ENCODE peak calls at places on chromosomes 7 and 10, in five cellular contexts. M, N, G, O and C are unnamed samples.

GRCh38 chr10:133019651-133020050 is 68.1 kb upstream of the ADGRA1 start:
- DNase-seq in O (no peak), G (no peak), M (no peak), N (no peak), C (no peak)

GRCh38 chr10:126090911-126091728 is 194.8 kb downstream of the FANK1 start:
- DNase-seq in G (peak), M (no peak), O (no peak), N (peak), C (no peak)

GRCh38 chr7:131787101-131787500 is 230.7 kb upstream of the PODXL start:
- DNase-seq in O (no peak), M (no peak), N (no peak), G (no peak), C (no peak)

GRCh38 chr10:70803768-70804423 is 11.9 kb upstream of the SGPL1 start:
- DNase-seq in G (no peak), N (no peak), O (peak), M (no peak), C (peak)

GRCh38 chr10:76117949-76118348 is 686.5 kb downstream of the LRMDA start:
- DNase-seq in O (no peak), M (no peak), G (no peak), N (peak), C (no peak)

GRCh38 chr7:116777613-116778380 is 84.6 kb upstream of the CAPZA2 start:
- DNase-seq in O (no peak), M (no peak), G (peak), N (no peak), C (no peak)

GRCh38 chr7:3106353-3106752 is 62.7 kb upstream of the CARD11 start:
- DNase-seq in O (no peak), M (no peak), G (no peak), N (no peak), C (peak)

GRCh38 chr7:127437772-127438330 is 45.3 kb upstream of the ZNF800 start:
- DNase-seq in G (peak), N (peak), O (peak), M (no peak), C (no peak)

GRCh38 chr7:67392596-67393438 is 396.2 kb downstream of the TYW1 start:
- DNase-seq in O (peak), N (no peak), G (no peak), M (no peak), C (peak)

GRCh38 chr7:134547738-134548054 is 1.2 kb upstream of the AKR1B15 start:
- DNase-seq in N (no peak), O (no peak), M (no peak), G (peak), C (peak)

GRCh38 chr7:130366561-130366960 is 13.7 kb upstream of the CPA1 start:
- DNase-seq in G (no peak), O (no peak), M (no peak), N (no peak), C (no peak)

GRCh38 chr7:15446280-15446679 is 115.5 kb downstream of the AGMO start:
- DNase-seq in N (no peak), G (peak), M (no peak), O (no peak), C (no peak)

GRCh38 chr10:11472158-11472753 is 139.2 kb downstream of the USP6NL start:
- DNase-seq in N (peak), M (peak), G (peak), O (peak), C (peak)

GRCh38 chr10:113087082-113088029 is 137.3 kb downstream of the TCF7L2 start:
- DNase-seq in O (no peak), N (peak), M (no peak), G (peak), C (peak)

GRCh38 chr7:36138209-36138608 is 14.8 kb upstream of the EEPD1 start:
- DNase-seq in M (no peak), N (no peak), O (peak), G (no peak), C (no peak)

GRCh38 chr7:64947252-64948000 is 43.4 kb downstream of the ZNF117 start:
- DNase-seq in N (no peak), G (no peak), M (no peak), O (no peak), C (no peak)

GRCh38 chr7:134899729-134900128 is 86.6 kb upstream of the AGBL3 start:
- DNase-seq in M (no peak), G (peak), N (no peak), O (no peak), C (no peak)